ENCODE peak calls at places on chromosomes 6 and 20, in four cellular contexts. A, E, C and G are unnamed samples.

GRCh38 chr6:112298816-112299281 is 44.5 kb upstream of the LAMA4 start:
- DNase-seq in A (no peak), E (peak; percentile 94), C (no peak), G (peak; percentile 5)

GRCh38 chr20:1177680-1178079 is 7.1 kb downstream of the TMEM74B start:
- DNase-seq in A (no peak), E (peak; percentile 3), C (no peak), G (no peak)

GRCh38 chr20:44211177-44212039 is 837 bp upstream of the OSER1 start:
- DNase-seq in A (no peak), E (peak; percentile 48), C (no peak), G (no peak)

GRCh38 chr6:148969679-148970078 is 222.8 kb downstream of the UST start:
- DNase-seq in A (no peak), E (peak; percentile 95), C (no peak), G (no peak)

GRCh38 chr6:113756290-113756665 is 100.9 kb upstream of the MARCKS start:
- DNase-seq in A (no peak), E (no peak), C (no peak), G (no peak)

GRCh38 chr6:134422426-134423231 is 104.7 kb upstream of the SGK1 start:
- DNase-seq in A (no peak), E (peak; percentile 100), C (no peak), G (peak; percentile 84)

GRCh38 chr6:39416728-39417127 is 94.2 kb upstream of the KCNK16 start:
- DNase-seq in A (peak; percentile 47), E (peak; percentile 40), C (no peak), G (peak; percentile 66)

GRCh38 chr20:17808357-17808756 is 108.6 kb downstream of the BANF2 start:
- DNase-seq in A (peak; percentile 52), E (peak; percentile 48), C (no peak), G (no peak)

GRCh38 chr20:1600736-1601135 is 19.1 kb downstream of the SIRPB1 start:
- DNase-seq in A (no peak), E (no peak), C (no peak), G (no peak)

GRCh38 chr20:47272893-47273590 is 83.5 kb downstream of the ZMYND8 start:
- DNase-seq in A (no peak), E (peak; percentile 71), C (no peak), G (peak; percentile 21)

GRCh38 chr6:3453410-3453809 is 3.4 kb downstream of the SLC22A23 start:
- DNase-seq in A (no peak), E (no peak), C (no peak), G (no peak)
- TF ChIP-seq CTCF in A (no peak), E (no peak), C (no peak), G (no peak)

GRCh38 chr6:16572317-16572716 is 188.9 kb downstream of the ATXN1 start:
- DNase-seq in A (no peak), E (no peak), C (no peak), G (no peak)

GRCh38 chr6:16570946-16571345 is 190.3 kb downstream of the ATXN1 start:
- DNase-seq in A (no peak), E (no peak), C (no peak), G (no peak)

GRCh38 chr6:16575655-16576054 is 185.6 kb downstream of the ATXN1 start:
- DNase-seq in A (no peak), E (no peak), C (no peak), G (no peak)

GRCh38 chr6:16570221-16570553 is 191.1 kb downstream of the ATXN1 start:
- DNase-seq in A (no peak), E (no peak), C (no peak), G (no peak)

GRCh38 chr6:16572943-16573342 is 188.3 kb downstream of the ATXN1 start:
- DNase-seq in A (no peak), E (no peak), C (no peak), G (no peak)
- H3K4me3 ChIP-seq in A (no peak overlapping the region), E (no peak overlapping the region), C (no peak overlapping the region), G (no peak overlapping the region)

DNA sequence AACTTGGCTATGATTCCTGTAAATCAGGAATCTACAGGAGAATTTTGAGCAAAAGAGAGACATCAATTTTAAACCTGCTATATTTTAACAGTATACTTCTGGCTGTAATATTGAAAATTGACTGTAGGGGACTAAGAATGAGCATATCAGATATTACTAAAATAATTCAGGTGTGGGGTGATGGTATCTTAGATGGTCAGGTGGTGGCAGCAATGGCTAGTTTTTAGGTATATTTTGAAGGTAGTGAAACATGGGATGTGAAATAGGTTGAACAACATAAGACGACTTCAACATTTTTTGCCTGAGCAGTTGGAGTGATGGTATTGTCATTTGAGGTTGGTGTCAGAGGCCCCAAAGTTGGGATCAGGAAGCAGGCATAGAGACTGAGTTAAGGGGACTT is 32.1 kb downstream of the FAM83B start:
- DNase-seq in A (no peak), E (peak; percentile 10), C (no peak), G (no peak)
- TF ChIP-seq CTCF in A (no peak), E (peak; percentile 16), C (no peak), G (no peak)

GRCh38 chr6:95784019-95784418 is 206.7 kb downstream of the MANEA start:
- DNase-seq in A (no peak), E (no peak), C (no peak), G (no peak)
- H3K4me3 ChIP-seq in A (no peak overlapping the region), E (no peak overlapping the region), C (no peak overlapping the region), G (no peak overlapping the region)

DNA sequence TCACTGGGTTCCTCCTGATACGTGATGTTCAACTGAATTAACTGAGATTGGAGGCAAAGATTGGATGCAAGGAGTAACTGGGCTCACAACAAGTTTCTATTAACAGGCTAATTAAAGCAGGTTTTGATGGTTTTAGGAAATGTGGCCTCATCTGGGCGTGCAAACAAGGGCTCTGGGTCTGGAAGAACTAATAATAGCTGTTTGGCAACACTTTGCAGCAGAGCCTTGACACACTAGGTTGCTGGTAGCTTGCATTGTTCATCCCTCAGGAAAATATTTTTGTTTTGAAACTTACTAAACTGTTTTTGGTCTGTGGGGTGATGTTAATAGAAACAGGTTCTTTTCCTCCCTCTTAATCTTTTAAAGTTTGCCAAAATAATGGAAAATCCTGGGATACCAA is 117.2 kb upstream of the CD93 start:
- DNase-seq in A (no peak), E (no peak), C (no peak), G (no peak)
- TF ChIP-seq CTCF in A (no peak), E (no peak), C (no peak), G (no peak)

GRCh38 chr6:44737349-44737748 is 349.8 kb downstream of the CDC5L start:
- DNase-seq in A (no peak), E (no peak), C (no peak), G (no peak)

GRCh38 chr6:44735631-44735963 is 348.1 kb downstream of the CDC5L start:
- DNase-seq in A (no peak), E (peak; percentile 42), C (no peak), G (peak; percentile 17)

GRCh38 chr6:44739163-44739562 is 351.7 kb downstream of the CDC5L start:
- DNase-seq in A (no peak), E (no peak), C (no peak), G (no peak)

GRCh38 chr6:44738652-44739141 is 351.2 kb downstream of the CDC5L start:
- DNase-seq in A (no peak), E (peak; percentile 16), C (no peak), G (no peak)

GRCh38 chr6:44737829-44738528 is 350.5 kb downstream of the CDC5L start:
- DNase-seq in A (no peak), E (no peak), C (no peak), G (no peak)
- H3K4me3 ChIP-seq in A (no peak overlapping the region), E (no peak overlapping the region), C (no peak overlapping the region), G (no peak overlapping the region)

GRCh38 chr20:33732166-33732970 is 572 bp downstream of the ZNF341 start:
- DNase-seq in A (peak; percentile 59), E (no peak), C (peak; percentile 96), G (peak; percentile 15)
- TF ChIP-seq CTCF in A (no peak), E (no peak), C (no peak), G (peak; percentile 42)

GRCh38 chr6:160029525-160029924 is 60.6 kb downstream of the IGF2R start:
- DNase-seq in A (no peak), E (no peak), C (no peak), G (no peak)

GRCh38 chr6:160027931-160028330 is 59.0 kb downstream of the IGF2R start:
- DNase-seq in A (no peak), E (no peak), C (no peak), G (no peak)

GRCh38 chr6:160028487-160029275 is 59.8 kb downstream of the IGF2R start:
- DNase-seq in A (no peak), E (no peak), C (no peak), G (no peak)

GRCh38 chr6:160031442-160031841 is 62.6 kb downstream of the IGF2R start:
- DNase-seq in A (no peak), E (peak; percentile 63), C (no peak), G (no peak)

DNA sequence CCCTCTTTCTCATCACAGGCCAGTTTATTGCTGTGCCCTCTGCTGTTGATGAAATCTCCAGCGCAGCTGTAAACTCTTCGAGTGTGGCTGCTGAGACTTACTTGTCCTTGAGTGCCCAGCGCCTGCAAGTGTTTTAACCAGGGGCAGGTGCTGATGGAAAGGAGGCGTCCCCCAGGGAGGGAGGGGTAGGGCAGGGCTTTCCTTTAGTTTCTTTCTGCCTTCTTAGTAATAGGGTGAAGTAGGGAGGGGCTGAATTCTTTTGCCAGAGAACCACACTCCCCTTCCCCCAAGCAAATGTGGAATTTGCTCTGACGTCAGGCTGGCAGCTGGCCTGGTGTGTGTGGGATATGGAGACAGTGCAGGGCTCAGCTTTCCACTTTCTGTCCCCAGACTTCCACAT is 61.2 kb downstream of the IGF2R start:
- DNase-seq in A (no peak), E (peak; percentile 97), C (peak; percentile 91), G (no peak)
- H3K4me3 ChIP-seq in A (no peak overlapping the region), E (no peak overlapping the region), C (no peak overlapping the region), G (no peak overlapping the region)